ENCODE peak calls at places on chromosome 5, in six cellular contexts. P, R, V, T, Y and Q are unnamed samples.

GRCh38 chr5:176802116-176802784 is 8.1 kb upstream of the UNC5A start:
- DNase-seq in T (no peak), R (peak), V (no peak), P (no peak), Y (no peak), Q (no peak)

GRCh38 chr5:5405441-5405840 is 17.0 kb upstream of the ICE1 start:
- DNase-seq in V (no peak), T (no peak), P (no peak), R (no peak), Y (no peak), Q (no peak)

GRCh38 chr5:86617756-86618577 is at the start of gene COX7C:
- DNase-seq in R (peak), V (peak), T (peak), Y (peak), P (peak), Q (peak)

GRCh38 chr5:141605523-141606277 is 13.1 kb downstream of the DIAPH1 start:
- DNase-seq in R (no peak), V (no peak), Y (peak), P (no peak), T (peak), Q (no peak)

GRCh38 chr5:110623875-110624274 is 102.6 kb downstream of the TMEM232 start:
- DNase-seq in P (peak), T (no peak), V (peak), Y (no peak), R (no peak), Q (no peak)

GRCh38 chr5:16826379-16827125 is 109.5 kb downstream of the MYO10 start:
- DNase-seq in T (no peak), Y (no peak), P (no peak), V (no peak), R (no peak), Q (no peak)

GRCh38 chr5:171342362-171343111 is 33.5 kb downstream of the TLX3 start:
- DNase-seq in T (no peak), Y (peak), P (peak), V (peak), R (no peak), Q (peak)

GRCh38 chr5:124289122-124289521 is 457.3 kb downstream of the ZNF608 start:
- DNase-seq in P (no peak), R (peak), Y (no peak), T (no peak), V (no peak), Q (peak)

GRCh38 chr5:89228355-89228754 is 345.4 kb upstream of the MEF2C start:
- DNase-seq in T (no peak), V (no peak), Y (no peak), R (no peak), P (no peak), Q (no peak)

GRCh38 chr5:172579403-172579990 is 61.6 kb upstream of the NEURL1B start:
- DNase-seq in R (peak), P (no peak), Y (no peak), V (no peak), T (no peak), Q (no peak)

GRCh38 chr5:154620406-154620805 is 134.8 kb upstream of the LARP1 start:
- DNase-seq in V (no peak), R (no peak), Y (no peak), T (no peak), P (no peak), Q (no peak)

GRCh38 chr5:9498541-9499497 is 47.1 kb downstream of the SEMA5A start:
- DNase-seq in Y (peak), V (peak), T (no peak), P (peak), R (no peak), Q (peak)

GRCh38 chr5:14810941-14811573 is 60.5 kb downstream of the ANKH start:
- DNase-seq in Y (no peak), R (no peak), V (no peak), T (no peak), P (no peak), Q (no peak)

GRCh38 chr5:31702709-31703108 is 63.8 kb downstream of the PDZD2 start:
- DNase-seq in P (no peak), V (no peak), R (no peak), T (no peak), Y (no peak), Q (no peak)